ENCODE peak calls at places on chromosomes 2 and 18, in nine cellular contexts. One of them, this sample, is unnamed.

GRCh38 chr2:190466819-190467444 is 58.8 kb downstream of the MFSD6 start:
- DNase-seq in stimulated activated CD4-positive, alpha-beta T cell treated with anti-CD3 and anti-CD28 coated beads, Interleukin-2, amount 100 ng/mL, for 48 hours: no peak
- DNase-seq in pons: no peak
- DNase-seq in activated T-cell treated with anti-CD3 and anti-CD28 coated beads for 1 hour: no peak
- DNase-seq in renal cortical epithelial cell: peak; percentile 40
- DNase-seq in left cardiac atrium: no peak
- DNase-seq in NCI-H187: no peak
- DNase-seq in psoas muscle: no peak
- DNase-seq in GM04504: no peak
- DNase-seq in this sample: no peak

GRCh38 chr2:189685540-189686229 is 11.2 kb downstream of the ANKAR start:
- DNase-seq in stimulated activated CD4-positive, alpha-beta T cell treated with anti-CD3 and anti-CD28 coated beads, Interleukin-2, amount 100 ng/mL, for 48 hours: no peak
- DNase-seq in pons: no peak
- DNase-seq in activated T-cell treated with anti-CD3 and anti-CD28 coated beads for 1 hour: no peak
- DNase-seq in renal cortical epithelial cell: peak; percentile 59
- DNase-seq in left cardiac atrium: peak; percentile 53
- DNase-seq in NCI-H187: no peak
- DNase-seq in psoas muscle: no peak
- DNase-seq in GM04504: no peak
- DNase-seq in this sample: peak; percentile 35

GRCh38 chr2:202161106-202161836 is 77.1 kb downstream of the SUMO1 start:
- DNase-seq in stimulated activated CD4-positive, alpha-beta T cell treated with anti-CD3 and anti-CD28 coated beads, Interleukin-2, amount 100 ng/mL, for 48 hours: no peak
- DNase-seq in pons: no peak
- DNase-seq in activated T-cell treated with anti-CD3 and anti-CD28 coated beads for 1 hour: no peak
- DNase-seq in renal cortical epithelial cell: no peak
- DNase-seq in left cardiac atrium: no peak
- DNase-seq in NCI-H187: no peak
- DNase-seq in psoas muscle: no peak
- DNase-seq in GM04504: no peak
- DNase-seq in this sample: no peak

GRCh38 chr2:145815933-145816332 is 1296.0 kb upstream of the ZEB2 start:
- DNase-seq in stimulated activated CD4-positive, alpha-beta T cell treated with anti-CD3 and anti-CD28 coated beads, Interleukin-2, amount 100 ng/mL, for 48 hours: no peak
- DNase-seq in pons: no peak
- DNase-seq in activated T-cell treated with anti-CD3 and anti-CD28 coated beads for 1 hour: no peak
- DNase-seq in renal cortical epithelial cell: peak; percentile 12
- DNase-seq in left cardiac atrium: no peak
- DNase-seq in NCI-H187: no peak
- DNase-seq in psoas muscle: no peak
- DNase-seq in GM04504: peak; percentile 13
- DNase-seq in this sample: no peak

GRCh38 chr2:209368924-209369323 is 54.9 kb upstream of the MAP2 start:
- DNase-seq in stimulated activated CD4-positive, alpha-beta T cell treated with anti-CD3 and anti-CD28 coated beads, Interleukin-2, amount 100 ng/mL, for 48 hours: no peak
- DNase-seq in pons: no peak
- DNase-seq in activated T-cell treated with anti-CD3 and anti-CD28 coated beads for 1 hour: no peak
- DNase-seq in renal cortical epithelial cell: peak; percentile 97
- DNase-seq in left cardiac atrium: peak; percentile 21
- DNase-seq in NCI-H187: no peak
- DNase-seq in psoas muscle: no peak
- DNase-seq in GM04504: peak; percentile 78
- DNase-seq in this sample: peak; percentile 68

GRCh38 chr2:120189189-120189588 is 34.0 kb downstream of the TMEM185B start:
- DNase-seq in stimulated activated CD4-positive, alpha-beta T cell treated with anti-CD3 and anti-CD28 coated beads, Interleukin-2, amount 100 ng/mL, for 48 hours: no peak
- DNase-seq in pons: no peak
- DNase-seq in activated T-cell treated with anti-CD3 and anti-CD28 coated beads for 1 hour: no peak
- DNase-seq in renal cortical epithelial cell: peak; percentile 28
- DNase-seq in left cardiac atrium: no peak
- DNase-seq in NCI-H187: no peak
- DNase-seq in psoas muscle: no peak
- DNase-seq in GM04504: no peak
- DNase-seq in this sample: no peak

GRCh38 chr2:58387701-58388100 is 146.6 kb upstream of the FANCL start:
- DNase-seq in stimulated activated CD4-positive, alpha-beta T cell treated with anti-CD3 and anti-CD28 coated beads, Interleukin-2, amount 100 ng/mL, for 48 hours: no peak
- DNase-seq in pons: no peak
- DNase-seq in activated T-cell treated with anti-CD3 and anti-CD28 coated beads for 1 hour: no peak
- DNase-seq in renal cortical epithelial cell: peak; percentile 2
- DNase-seq in left cardiac atrium: no peak
- DNase-seq in NCI-H187: no peak
- DNase-seq in psoas muscle: no peak
- DNase-seq in GM04504: no peak
- DNase-seq in this sample: no peak

GRCh38 chr2:230691005-230691647 is 21.5 kb upstream of the CAB39 start:
- DNase-seq in stimulated activated CD4-positive, alpha-beta T cell treated with anti-CD3 and anti-CD28 coated beads, Interleukin-2, amount 100 ng/mL, for 48 hours: no peak
- DNase-seq in pons: no peak
- DNase-seq in activated T-cell treated with anti-CD3 and anti-CD28 coated beads for 1 hour: no peak
- DNase-seq in renal cortical epithelial cell: peak; percentile 98
- DNase-seq in left cardiac atrium: no peak
- DNase-seq in NCI-H187: no peak
- DNase-seq in psoas muscle: no peak
- DNase-seq in GM04504: no peak
- DNase-seq in this sample: no peak

GRCh38 chr2:5453648-5454390 is 238.4 kb upstream of the SOX11 start:
- DNase-seq in stimulated activated CD4-positive, alpha-beta T cell treated with anti-CD3 and anti-CD28 coated beads, Interleukin-2, amount 100 ng/mL, for 48 hours: no peak
- DNase-seq in pons: no peak
- DNase-seq in activated T-cell treated with anti-CD3 and anti-CD28 coated beads for 1 hour: no peak
- DNase-seq in renal cortical epithelial cell: peak; percentile 74
- DNase-seq in left cardiac atrium: no peak
- DNase-seq in NCI-H187: peak; percentile 53
- DNase-seq in psoas muscle: no peak
- DNase-seq in GM04504: no peak
- DNase-seq in this sample: no peak

GRCh38 chr2:64311948-64312621 is 141.9 kb upstream of the LGALSL start:
- DNase-seq in stimulated activated CD4-positive, alpha-beta T cell treated with anti-CD3 and anti-CD28 coated beads, Interleukin-2, amount 100 ng/mL, for 48 hours: no peak
- DNase-seq in pons: peak; percentile 93
- DNase-seq in activated T-cell treated with anti-CD3 and anti-CD28 coated beads for 1 hour: no peak
- DNase-seq in renal cortical epithelial cell: peak; percentile 87
- DNase-seq in left cardiac atrium: peak; percentile 89
- DNase-seq in NCI-H187: peak; percentile 42
- DNase-seq in psoas muscle: peak; percentile 70
- DNase-seq in GM04504: peak; percentile 78
- DNase-seq in this sample: peak; percentile 75

GRCh38 chr2:37851828-37852584 is 73.1 kb upstream of the RMDN2 start:
- DNase-seq in stimulated activated CD4-positive, alpha-beta T cell treated with anti-CD3 and anti-CD28 coated beads, Interleukin-2, amount 100 ng/mL, for 48 hours: no peak
- DNase-seq in pons: no peak
- DNase-seq in activated T-cell treated with anti-CD3 and anti-CD28 coated beads for 1 hour: no peak
- DNase-seq in renal cortical epithelial cell: no peak
- DNase-seq in left cardiac atrium: no peak
- DNase-seq in NCI-H187: no peak
- DNase-seq in psoas muscle: no peak
- DNase-seq in GM04504: no peak
- DNase-seq in this sample: no peak

GRCh38 chr2:156748238-156748637 is 312.1 kb downstream of the GPD2 start:
- DNase-seq in stimulated activated CD4-positive, alpha-beta T cell treated with anti-CD3 and anti-CD28 coated beads, Interleukin-2, amount 100 ng/mL, for 48 hours: no peak
- DNase-seq in pons: no peak
- DNase-seq in activated T-cell treated with anti-CD3 and anti-CD28 coated beads for 1 hour: no peak
- DNase-seq in renal cortical epithelial cell: no peak
- DNase-seq in left cardiac atrium: no peak
- DNase-seq in NCI-H187: no peak
- DNase-seq in psoas muscle: no peak
- DNase-seq in GM04504: no peak
- DNase-seq in this sample: no peak

GRCh38 chr2:170714156-170715061 is 728 bp upstream of the SP5 start:
- DNase-seq in stimulated activated CD4-positive, alpha-beta T cell treated with anti-CD3 and anti-CD28 coated beads, Interleukin-2, amount 100 ng/mL, for 48 hours: no peak
- DNase-seq in pons: no peak
- DNase-seq in activated T-cell treated with anti-CD3 and anti-CD28 coated beads for 1 hour: no peak
- DNase-seq in renal cortical epithelial cell: no peak
- DNase-seq in left cardiac atrium: peak; percentile 43
- DNase-seq in NCI-H187: no peak
- DNase-seq in psoas muscle: peak; percentile 25
- DNase-seq in GM04504: no peak
- DNase-seq in this sample: no peak

GRCh38 chr2:217653240-217653639 is 349.6 kb downstream of the TNS1 start:
- DNase-seq in stimulated activated CD4-positive, alpha-beta T cell treated with anti-CD3 and anti-CD28 coated beads, Interleukin-2, amount 100 ng/mL, for 48 hours: no peak
- DNase-seq in pons: peak; percentile 59
- DNase-seq in activated T-cell treated with anti-CD3 and anti-CD28 coated beads for 1 hour: no peak
- DNase-seq in renal cortical epithelial cell: peak; percentile 97
- DNase-seq in left cardiac atrium: peak; percentile 49
- DNase-seq in NCI-H187: no peak
- DNase-seq in psoas muscle: peak; percentile 64
- DNase-seq in GM04504: peak; percentile 96
- DNase-seq in this sample: peak; percentile 88

GRCh38 chr18:72152935-72153334 is 391.2 kb downstream of the CBLN2 start:
- DNase-seq in stimulated activated CD4-positive, alpha-beta T cell treated with anti-CD3 and anti-CD28 coated beads, Interleukin-2, amount 100 ng/mL, for 48 hours: no peak
- DNase-seq in pons: no peak
- DNase-seq in activated T-cell treated with anti-CD3 and anti-CD28 coated beads for 1 hour: no peak
- DNase-seq in renal cortical epithelial cell: no peak
- DNase-seq in left cardiac atrium: no peak
- DNase-seq in NCI-H187: no peak
- DNase-seq in psoas muscle: no peak
- DNase-seq in GM04504: no peak
- DNase-seq in this sample: no peak

GRCh38 chr2:20225294-20226151 is 593 bp upstream of the SDC1 start:
- DNase-seq in stimulated activated CD4-positive, alpha-beta T cell treated with anti-CD3 and anti-CD28 coated beads, Interleukin-2, amount 100 ng/mL, for 48 hours: peak; percentile 23
- DNase-seq in pons: no peak
- DNase-seq in activated T-cell treated with anti-CD3 and anti-CD28 coated beads for 1 hour: no peak
- DNase-seq in renal cortical epithelial cell: peak; percentile 27
- DNase-seq in left cardiac atrium: no peak
- DNase-seq in NCI-H187: peak; percentile 87
- DNase-seq in psoas muscle: peak; percentile 41
- DNase-seq in GM04504: no peak
- DNase-seq in this sample: no peak

This sample was measured in fibroblast of the conjunctiva.